ENCODE peak calls at places on chromosomes 5 and 9, in five cellular contexts. Q is IMR-90, D is H1, L is K562, Z is HCT116. G is an unnamed sample.

GRCh38 chr9:36997414-36997813 is 36.7 kb downstream of the PAX5 start:
- DNase-seq in Q (peak; percentile 15), D (no peak), L (no peak), Z (no peak), G (no peak)

GRCh38 chr5:122101636-122102285 is 23.7 kb upstream of the LOX start:
- DNase-seq in Q (peak; percentile 79), D (no peak), L (peak; percentile 33), Z (peak; percentile 26), G (no peak)

GRCh38 chr5:157511656-157512644 is 51.9 kb downstream of the NIPAL4 start:
- DNase-seq in Q (peak; percentile 98), D (no peak), L (peak; percentile 57), Z (peak; percentile 66), G (peak; percentile 86)

GRCh38 chr5:178235600-178235998 is 3.0 kb upstream of the PHYKPL start:
- DNase-seq in Q (no peak), D (no peak), L (no peak), Z (no peak), G (no peak)

GRCh38 chr5:104347119-104347708 is 784.6 kb upstream of the NUDT12 start:
- DNase-seq in Q (peak; percentile 38), D (no peak), L (no peak), Z (peak; percentile 6), G (peak; percentile 39)

GRCh38 chr9:127158995-127159801 is 36.8 kb upstream of the ANGPTL2 start:
- DNase-seq in Q (peak; percentile 92), D (peak; percentile 66), L (no peak), Z (peak; percentile 35), G (peak; percentile 19)

GRCh38 chr9:134785325-134786108 is 95.1 kb upstream of the FCN2 start:
- DNase-seq in Q (no peak), D (no peak), L (no peak), Z (no peak), G (no peak)

GRCh38 chr5:31502506-31502905 is 29.4 kb downstream of the DROSHA start:
- DNase-seq in Q (peak; percentile 18), D (no peak), L (no peak), Z (no peak), G (no peak)

GRCh38 chr9:97412628-97413382 is 909 bp downstream of the TDRD7 start:
- DNase-seq in Q (peak; percentile 5), D (no peak), L (no peak), Z (no peak), G (no peak)

GRCh38 chr9:4464911-4465513 is 25.3 kb upstream of the SLC1A1 start:
- DNase-seq in Q (no peak), D (no peak), L (no peak), Z (no peak), G (no peak)

GRCh38 chr5:112024769-112025168 is 267.8 kb upstream of the NREP start:
- DNase-seq in Q (peak; percentile 64), D (no peak), L (no peak), Z (no peak), G (no peak)

GRCh38 chr5:124583469-124584350 is 162.7 kb downstream of the ZNF608 start:
- DNase-seq in Q (peak; percentile 95), D (no peak), L (peak; percentile 28), Z (peak; percentile 40), G (peak; percentile 64)

GRCh38 chr9:89878687-89879086 is 273.9 kb downstream of the GADD45G start:
- DNase-seq in Q (no peak), D (peak; percentile 35), L (no peak), Z (no peak), G (no peak)

GRCh38 chr9:79246170-79246569 is 325.6 kb upstream of the TLE4 start:
- DNase-seq in Q (no peak), D (no peak), L (no peak), Z (no peak), G (no peak)

GRCh38 chr9:116789097-116789496 is 102.0 kb downstream of the TRIM32 start:
- DNase-seq in Q (no peak), D (no peak), L (no peak), Z (no peak), G (no peak)

GRCh38 chr9:81860581-81860980 is 67.6 kb upstream of the SPATA31D4 start:
- DNase-seq in Q (no peak), D (no peak), L (no peak), Z (no peak), G (no peak)

GRCh38 chr9:93122721-93123221 is 11.3 kb downstream of the NINJ1 start:
- DNase-seq in Q (no peak), D (no peak), L (no peak), Z (no peak), G (no peak)

GRCh38 chr5:32714836-32715235 is 3.7 kb downstream of the NPR3 start:
- DNase-seq in Q (peak; percentile 72), D (no peak), L (no peak), Z (no peak), G (no peak)

GRCh38 chr9:72875221-72875620 is 77.6 kb downstream of the ALDH1A1 start:
- DNase-seq in Q (no peak), D (no peak), L (no peak), Z (no peak), G (no peak)

GRCh38 chr9:113427629-113428028 is 17.1 kb downstream of the C9orf43 start:
- DNase-seq in Q (peak; percentile 49), D (no peak), L (no peak), Z (no peak), G (no peak)

GRCh38 chr5:84696651-84697050 is 312.0 kb upstream of the EDIL3 start:
- DNase-seq in Q (peak; percentile 15), D (no peak), L (no peak), Z (peak; percentile 3), G (no peak)

GRCh38 chr5:101689306-101689705 is 606.8 kb downstream of the SLCO4C1 start:
- DNase-seq in Q (no peak), D (no peak), L (no peak), Z (no peak), G (no peak)

GRCh38 chr9:15738011-15738410 is 185.2 kb downstream of the CCDC171 start:
- DNase-seq in Q (no peak), D (no peak), L (no peak), Z (no peak), G (peak; percentile 5)

GRCh38 chr5:67268233-67269011 is 71.8 kb upstream of the CD180 start:
- DNase-seq in Q (peak; percentile 95), D (no peak), L (no peak), Z (no peak), G (peak; percentile 75)
- TF ChIP-seq CEBPB in Q (no peak), D (no peak), L (no peak), Z (no peak), G (no peak)

GRCh38 chr9:129063061-129063460 is 17.9 kb upstream of the DOLPP1 start:
- DNase-seq in Q (no peak), D (no peak), L (no peak), Z (no peak), G (no peak)
- TF ChIP-seq CEBPB in Q (no peak), D (no peak), L (no peak), Z (no peak), G (no peak)

DNA sequence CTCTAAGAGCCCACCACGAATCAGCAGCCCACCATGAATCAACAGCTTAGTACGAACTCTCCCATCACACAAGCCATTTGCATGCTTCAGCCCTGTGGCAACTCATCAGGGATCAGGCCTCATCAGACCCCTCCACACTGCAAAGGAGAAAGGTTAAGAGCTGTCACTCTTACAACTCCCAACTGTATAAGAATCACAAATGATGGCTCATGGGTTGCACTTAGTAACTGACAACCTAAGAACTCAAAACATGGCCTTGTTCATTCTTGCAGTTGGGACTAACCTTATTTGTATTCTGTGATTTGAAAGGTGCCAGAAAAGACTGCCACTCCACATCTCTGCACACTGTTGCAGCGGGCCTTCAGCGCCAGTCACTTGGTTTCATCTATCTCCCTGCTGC is 149.1 kb upstream of the ZNF366 start:
- DNase-seq in Q (no peak), D (no peak), L (no peak), Z (no peak), G (no peak)
- TF ChIP-seq CEBPB in Q (no peak), D (no peak), L (no peak), Z (no peak), G (no peak)

DNA sequence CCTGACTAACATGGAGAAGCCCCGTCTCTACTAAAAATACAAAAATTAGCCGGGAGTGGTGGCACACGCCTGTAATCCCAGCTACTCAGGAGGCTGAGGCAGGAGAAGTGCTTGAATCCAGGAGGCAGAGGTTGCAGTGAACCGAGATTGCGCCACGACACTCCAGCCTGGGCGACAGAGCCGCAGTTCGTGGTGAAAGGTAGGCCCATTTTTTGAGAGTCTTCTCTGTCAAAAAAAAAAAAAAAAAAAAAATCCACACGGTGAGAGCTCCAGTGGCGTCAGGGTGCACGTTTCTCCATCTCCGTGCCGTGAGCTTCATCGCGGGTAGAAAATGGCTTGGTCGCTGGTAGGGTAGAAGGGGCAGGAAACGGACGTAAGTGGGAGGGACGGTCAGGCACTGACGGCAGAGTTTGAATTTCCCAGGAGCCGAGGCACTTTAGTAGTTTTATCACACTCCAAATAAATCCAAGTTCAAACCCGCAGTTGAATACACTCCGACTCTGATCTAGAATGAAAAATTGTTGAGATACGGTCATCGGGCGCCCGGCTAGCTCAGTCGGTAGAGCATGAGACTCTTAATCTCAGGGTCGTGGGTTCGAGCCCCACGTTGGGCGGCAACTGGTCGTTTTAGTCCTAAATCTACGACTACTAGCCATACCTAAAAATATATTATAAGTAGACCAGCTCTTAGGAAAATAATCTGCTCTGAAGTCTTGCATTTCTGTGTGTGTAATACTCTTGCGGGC is 2.4 kb upstream of the TRIM7 start:
- DNase-seq in Q (peak; percentile 93), D (peak; percentile 97), L (no peak), Z (peak; percentile 86), G (peak; percentile 60)
- TF ChIP-seq CEBPB in Q (peak; percentile 38), D (peak; percentile 71), L (peak; percentile 71), Z (no peak), G (peak; percentile 52)

GRCh38 chr5:159489779-159490178 is 159.5 kb upstream of the IL12B start:
- DNase-seq in Q (no peak), D (no peak), L (no peak), Z (no peak), G (no peak)

GRCh38 chr5:159480849-159481248 is 150.6 kb upstream of the IL12B start:
- DNase-seq in Q (no peak), D (no peak), L (no peak), Z (no peak), G (no peak)

GRCh38 chr5:159481751-159482150 is 151.5 kb upstream of the IL12B start:
- DNase-seq in Q (no peak), D (no peak), L (no peak), Z (no peak), G (no peak)

GRCh38 chr5:159486836-159487235 is 156.5 kb upstream of the IL12B start:
- DNase-seq in Q (no peak), D (no peak), L (no peak), Z (no peak), G (no peak)
- TF ChIP-seq CEBPB in Q (no peak), D (no peak), L (no peak), Z (no peak), G (no peak)

GRCh38 chr5:132883261-132883834 is 9.9 kb downstream of the LEAP2 start:
- DNase-seq in Q (peak; percentile 74), D (no peak), L (peak; percentile 55), Z (peak; percentile 52), G (peak; percentile 80)
- TF ChIP-seq CEBPB in Q (no peak), D (no peak), L (no peak), Z (no peak), G (no peak)

G was measured in A549.